ENCODE peak calls at places on chromosomes 13 and 19, in four cellular contexts. M, R, S and J are unnamed samples.
A peak's percentile ranks its signal among the peaks of the same experiment; 100 is the strongest.

GRCh38 chr19:2722541-2723344 is 1.6 kb upstream of the DIRAS1 start:
- DNase-seq in R (peak; percentile 90), M (peak; percentile 67), S (peak; percentile 87), J (peak; percentile 64)

GRCh38 chr19:2255982-2256685 is at the start of gene JSRP1:
- DNase-seq in S (no peak), R (no peak), M (no peak), J (no peak)

GRCh38 chr19:5719274-5719960 is 529 bp downstream of the LONP1 start:
- DNase-seq in M (no peak), R (no peak), S (no peak), J (no peak)

GRCh38 chr13:112868308-112868707 is 100.7 kb upstream of the MCF2L start:
- DNase-seq in R (no peak), M (no peak), S (peak; percentile 1), J (no peak)

GRCh38 chr19:48490980-48491792 is 20.4 kb downstream of the LMTK3 start:
- DNase-seq in M (peak; percentile 86), S (peak; percentile 52), R (no peak), J (peak; percentile 48)

GRCh38 chr19:16328824-16329482 is 4.3 kb downstream of the KLF2 start:
- DNase-seq in M (no peak), S (no peak), R (no peak), J (no peak)

GRCh38 chr13:84591444-84591843 is 709.2 kb upstream of the SLITRK1 start:
- DNase-seq in R (no peak), M (no peak), S (no peak), J (no peak)

GRCh38 chr19:2239771-2240770 is 3.4 kb downstream of the SF3A2 start:
- DNase-seq in R (no peak), M (no peak), S (no peak), J (no peak)

GRCh38 chr13:33274264-33274663 is 11.3 kb downstream of the STARD13 start:
- DNase-seq in M (no peak), S (no peak), R (no peak), J (no peak)

GRCh38 chr19:45800009-45800553 is 7.4 kb upstream of the DMWD start:
- DNase-seq in S (no peak), R (no peak), M (no peak), J (no peak)

GRCh38 chr13:106132216-106132615 is 403.2 kb downstream of the EFNB2 start:
- DNase-seq in S (no peak), R (no peak), M (no peak), J (no peak)

GRCh38 chr13:97030705-97031452 is 36.6 kb upstream of the OXGR1 start:
- DNase-seq in R (no peak), S (no peak), M (peak; percentile 31), J (no peak)

GRCh38 chr13:68719815-68720214 is 1387.8 kb upstream of the ATXN8OS start:
- DNase-seq in R (no peak), S (no peak), M (no peak), J (no peak)

GRCh38 chr19:42032428-42032827 is 37.6 kb downstream of the GRIK5 start:
- DNase-seq in S (no peak), M (no peak), R (peak; percentile 0), J (no peak)

GRCh38 chr19:512548-513365 is 5.5 kb downstream of the TPGS1 start:
- DNase-seq in R (no peak), S (no peak), M (no peak), J (no peak)
- H3K4me1 ChIP-seq in R (peaks cover 7% of the 10 kb centered on the region), S (peaks cover 6% of the 10 kb centered on the region), M (peaks cover 8% of the 10 kb centered on the region), J (peaks cover 18% of the 10 kb centered on the region)

DNA sequence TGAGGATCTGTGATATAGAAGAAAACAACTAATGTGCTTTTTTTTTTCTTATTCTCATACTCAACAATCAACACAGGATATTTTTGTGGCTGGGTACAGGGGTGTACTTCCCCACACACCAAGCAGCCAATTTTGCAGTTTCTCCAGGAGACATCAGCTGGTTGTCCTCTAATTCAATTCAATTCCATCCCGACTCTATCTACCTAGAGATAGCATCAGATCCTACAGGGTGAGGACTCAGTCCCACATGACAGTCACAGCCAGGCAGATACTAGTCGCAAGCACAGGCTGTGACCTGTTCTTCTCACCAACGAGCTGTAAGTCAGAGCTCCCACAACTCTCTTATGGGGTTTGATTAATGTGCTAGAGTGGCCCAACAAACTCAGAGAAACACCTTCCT is 181.6 kb downstream of the KCTD15 start:
- DNase-seq in R (no peak), S (no peak), M (no peak), J (no peak)
- TF ChIP-seq POLR2A in R (no peak), S (no peak), M (no peak), J (no peak)

GRCh38 chr13:38527140-38527539 is 159.7 kb upstream of the FREM2 start:
- DNase-seq in M (no peak), S (no peak), R (no peak), J (no peak)

GRCh38 chr13:38535271-38535670 is 151.6 kb upstream of the FREM2 start:
- DNase-seq in M (no peak), S (no peak), R (no peak), J (no peak)

DNA sequence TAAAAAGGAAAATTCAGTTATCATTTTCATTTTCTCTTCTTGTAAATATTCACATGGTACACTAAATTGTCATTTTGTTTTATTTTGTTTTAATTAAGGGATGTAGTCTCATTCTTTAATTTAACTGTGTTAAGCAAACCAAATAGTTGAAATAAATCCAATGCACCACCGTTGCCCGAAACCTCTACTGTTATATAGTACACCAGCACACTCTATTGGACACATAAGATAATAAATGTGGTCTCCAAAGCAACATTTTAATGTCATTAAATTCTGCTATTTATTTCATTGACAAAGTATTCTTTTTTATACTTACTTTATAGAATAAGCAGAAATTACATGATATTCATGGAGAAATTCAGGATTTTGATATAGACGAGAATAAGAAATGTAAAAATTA is 156.4 kb upstream of the FREM2 start:
- DNase-seq in S (no peak), M (no peak), R (no peak), J (no peak)
- TF ChIP-seq CTCF in S (no peak), M (peak; percentile 31), R (no peak), J (peak; percentile 59)

DNA sequence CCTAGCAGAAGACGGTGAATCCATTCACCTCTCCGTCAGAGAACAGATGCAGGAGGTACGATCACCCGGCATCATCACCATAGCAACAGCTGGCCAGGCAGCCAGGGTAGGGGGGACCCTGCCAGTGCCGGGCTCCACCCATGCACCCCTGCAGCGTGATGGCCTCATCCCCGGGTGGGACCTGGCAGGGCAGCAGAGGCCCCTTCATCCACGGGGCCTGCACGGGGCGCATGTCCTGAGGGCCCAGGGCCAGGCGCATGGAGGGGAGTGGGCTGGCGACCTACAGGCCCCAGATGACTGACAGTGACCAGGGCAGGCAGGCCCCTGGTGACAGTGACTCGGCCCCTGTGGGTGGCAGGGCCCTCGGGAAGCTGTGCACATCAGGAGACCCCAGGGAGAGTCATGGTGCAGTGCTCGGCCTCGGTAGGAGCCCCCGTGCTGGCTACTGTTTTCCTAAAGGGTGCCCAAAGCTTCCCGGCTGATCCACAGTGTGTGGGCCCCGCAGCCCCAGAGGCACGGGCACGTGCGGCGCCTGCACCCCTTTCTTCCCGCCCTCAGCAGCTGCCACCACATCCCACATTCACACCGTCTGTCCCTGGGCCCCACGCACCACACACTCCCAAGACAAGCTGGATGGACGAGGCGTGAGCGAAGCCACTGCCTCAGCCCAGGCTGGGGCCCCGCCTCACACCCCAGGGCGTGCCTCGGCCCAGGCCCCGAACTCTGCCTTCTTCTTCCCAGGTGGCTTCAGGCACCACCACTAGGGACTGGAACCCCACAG is 4.8 kb downstream of the RNF126 start:
- DNase-seq in R (no peak), M (no peak), S (no peak), J (no peak)
- H3K4me1 ChIP-seq in R (peaks cover 48% of the 10 kb centered on the region), M (peaks cover 8% of the 10 kb centered on the region), S (peaks cover 27% of the 10 kb centered on the region), J (peaks cover 54% of the 10 kb centered on the region)

GRCh38 chr19:11528551-11529341 is at the start of gene ECSIT:
- DNase-seq in S (peak; percentile 97), R (peak; percentile 99), M (peak; percentile 91), J (peak; percentile 99)
- TF ChIP-seq POLR2A in S (peak; percentile 10), R (no peak), M (peak; percentile 28), J (peak; percentile 76)

GRCh38 chr13:86085890-86086289 is 286.7 kb upstream of the SLITRK6 start:
- DNase-seq in M (no peak), S (no peak), R (no peak), J (no peak)
- TF ChIP-seq CTCF in M (peak; percentile 35), S (no peak), R (peak; percentile 3), J (no peak)